ENCODE peak calls at places on chromosomes 16 and 17, in six cellular contexts. N is IMR-90, G is neuronal stem cell, P is mesenchymal stem cell, D is H9, V is trophoblast cell. C is an unnamed sample.

GRCh38 chr17:83202002-83203000 is 122.9 kb downstream of the METRNL start:
- DNase-seq in G (no peak), V (no peak), D (no peak), N (no peak), P (no peak), C (no peak)

GRCh38 chr17:62045517-62045916 is 19.6 kb downstream of the MED13 start:
- DNase-seq in P (no peak), G (no peak), N (no peak), V (no peak), D (no peak), C (no peak)

GRCh38 chr16:12239226-12239625 is 262.7 kb downstream of the SNX29 start:
- DNase-seq in V (no peak), P (no peak), G (no peak), N (no peak), D (no peak), C (no peak)

GRCh38 chr16:11901091-11901490 is 14.7 kb downstream of the GSPT1 start:
- DNase-seq in P (no peak), D (no peak), N (peak), G (no peak), V (no peak), C (no peak)

GRCh38 chr17:73510981-73511442 is 133.2 kb downstream of the SDK2 start:
- DNase-seq in N (no peak), G (no peak), P (no peak), V (no peak), D (no peak), C (no peak)

GRCh38 chr17:74228326-74228978 is 15.1 kb downstream of the TTYH2 start:
- DNase-seq in G (no peak), V (no peak), P (no peak), N (no peak), D (no peak), C (no peak)

GRCh38 chr16:49496656-49497055 is 123.1 kb downstream of the C16orf78 start:
- DNase-seq in D (no peak), P (no peak), G (no peak), N (no peak), V (no peak), C (no peak)

GRCh38 chr16:87487361-87487924 is 5.4 kb downstream of the ZCCHC14 start:
- DNase-seq in G (peak), N (no peak), V (peak), D (peak), P (no peak), C (peak)

GRCh38 chr16:46826618-46827017 is 4.4 kb downstream of the C16orf87 start:
- DNase-seq in V (no peak), G (no peak), D (no peak), N (peak), P (peak), C (no peak)

GRCh38 chr16:28320741-28321140 is 28.4 kb downstream of the SBK1 start:
- DNase-seq in N (no peak), P (no peak), G (no peak), V (no peak), D (no peak), C (no peak)

GRCh38 chr16:28318042-28318597 is 25.8 kb downstream of the SBK1 start:
- DNase-seq in V (no peak), N (no peak), G (no peak), P (no peak), D (no peak), C (no peak)

GRCh38 chr16:28319476-28320022 is 27.2 kb downstream of the SBK1 start:
- DNase-seq in P (no peak), V (no peak), N (no peak), G (no peak), D (no peak), C (no peak)

GRCh38 chr16:28321700-28322411 is 29.5 kb downstream of the SBK1 start:
- DNase-seq in P (peak), V (no peak), N (peak), G (no peak), D (peak), C (peak)

GRCh38 chr16:28320023-28320561 is 27.8 kb downstream of the SBK1 start:
- DNase-seq in D (no peak), V (no peak), P (no peak), N (no peak), G (no peak), C (no peak)
- H3K23ac ChIP-seq in D (no peak), V (no peak), P (no peak), N (no peak), G (no peak), C (no peak)

GRCh38 chr16:85826686-85827247 is 27.3 kb downstream of the COX4I1 start:
- DNase-seq in D (no peak), N (no peak), V (no peak), G (no peak), P (no peak), C (no peak)
- H3K23ac ChIP-seq in D (no peak), N (no peak), V (peak), G (peak), P (no peak), C (no peak)

GRCh38 chr17:56158344-56158743 is 5.1 kb downstream of the ANKFN1 start:
- DNase-seq in G (no peak), V (no peak), N (no peak), P (no peak), D (no peak), C (no peak)
- H3K23ac ChIP-seq in G (no peak), V (no peak), N (no peak), P (no peak), D (no peak), C (no peak)

GRCh38 chr17:39688475-39688835 is 598 bp upstream of the PGAP3 start:
- DNase-seq in P (peak), G (no peak), V (no peak), D (no peak), N (peak), C (peak)
- H3K23ac ChIP-seq in P (no peak), G (no peak), V (no peak), D (no peak), N (peak), C (peak)

GRCh38 chr16:52494621-52495020 is 52.3 kb downstream of the TOX3 start:
- DNase-seq in D (no peak), N (no peak), G (no peak), V (no peak), P (no peak), C (no peak)

GRCh38 chr16:52492789-52493357 is 54.1 kb downstream of the TOX3 start:
- DNase-seq in D (no peak), V (no peak), G (no peak), N (no peak), P (no peak), C (no peak)

GRCh38 chr16:52491216-52491615 is 55.7 kb downstream of the TOX3 start:
- DNase-seq in D (no peak), N (no peak), G (no peak), V (no peak), P (no peak), C (peak)

GRCh38 chr16:52496051-52496876 is 50.7 kb downstream of the TOX3 start:
- DNase-seq in N (no peak), P (no peak), D (no peak), G (no peak), V (no peak), C (no peak)

DNA sequence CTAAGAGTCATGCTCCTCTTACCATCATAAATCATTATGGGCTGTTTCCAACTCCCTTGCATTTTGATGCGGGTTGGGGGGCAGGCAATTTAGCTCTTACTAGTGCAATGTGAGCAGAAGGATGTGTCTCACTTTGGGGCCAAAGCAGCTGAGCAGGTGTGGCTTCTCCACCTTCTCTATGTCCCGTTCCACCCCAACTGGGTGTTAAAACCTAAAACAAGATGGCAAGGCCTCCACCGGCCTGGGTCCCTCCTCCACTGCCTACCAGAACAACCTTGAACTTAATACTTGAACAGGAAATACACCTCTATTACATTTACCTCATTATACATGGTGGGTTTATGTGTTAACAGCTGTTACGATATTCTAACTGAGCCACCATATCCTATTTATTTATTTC is 52.8 kb downstream of the TOX3 start:
- DNase-seq in P (no peak), V (no peak), G (no peak), N (no peak), D (no peak), C (no peak)
- H3K23ac ChIP-seq in P (no peak), V (no peak), G (no peak), N (no peak), D (no peak), C (no peak)

GRCh38 chr16:4957720-4958509 is at the start of gene SEC14L5:
- DNase-seq in N (peak), D (peak), P (peak), V (peak), G (peak), C (peak)

GRCh38 chr16:4957420-4957719 is 760 bp upstream of the SEC14L5 start:
- DNase-seq in D (no peak), N (no peak), V (no peak), G (no peak), P (no peak), C (no peak)

GRCh38 chr16:4960579-4960978 is 2.4 kb downstream of the SEC14L5 start:
- DNase-seq in V (no peak), G (no peak), N (no peak), P (no peak), D (no peak), C (no peak)

GRCh38 chr16:4954714-4955113 is 3.4 kb upstream of the SEC14L5 start:
- DNase-seq in V (no peak), G (no peak), P (no peak), N (peak), D (no peak), C (no peak)

GRCh38 chr16:4958510-4959111 is 481 bp downstream of the SEC14L5 start:
- DNase-seq in N (no peak), D (no peak), V (no peak), G (no peak), P (no peak), C (no peak)
- H3K23ac ChIP-seq in N (no peak), D (no peak), V (no peak), G (peak), P (no peak), C (no peak)

GRCh38 chr16:22816475-22816874 is 2.5 kb downstream of the HS3ST2 start:
- DNase-seq in V (no peak), P (no peak), G (no peak), N (no peak), D (no peak), C (peak)

GRCh38 chr16:22814330-22815105 is 556 bp downstream of the HS3ST2 start:
- DNase-seq in D (peak), V (no peak), N (no peak), P (no peak), G (peak), C (peak)

GRCh38 chr16:22815863-22816262 is 1.9 kb downstream of the HS3ST2 start:
- DNase-seq in V (no peak), N (no peak), G (no peak), D (no peak), P (no peak), C (peak)

GRCh38 chr16:22813223-22813945 is 578 bp upstream of the HS3ST2 start:
- DNase-seq in G (peak), N (peak), D (peak), V (no peak), P (peak), C (peak)

GRCh38 chr16:22813946-22814325 is at the start of gene HS3ST2:
- DNase-seq in N (no peak), V (no peak), P (peak), G (peak), D (peak), C (peak)
- H3K23ac ChIP-seq in N (no peak), V (no peak), P (no peak), G (peak), D (no peak), C (no peak)